ENCODE peak calls at places on chromosome 6, in six cellular contexts. P is HCT116, H is H1, Q is GM12878, V is HepG2, G is K562. L is an unnamed sample.

GRCh38 chr6:36727491-36728021 is 29.9 kb downstream of the RAB44 start:
- DNase-seq in P (no peak), H (no peak), Q (peak; percentile 39), V (no peak), G (no peak), L (no peak)

GRCh38 chr6:37272834-37273566 is 15.1 kb upstream of the TMEM217 start:
- DNase-seq in P (no peak), H (no peak), Q (no peak), V (no peak), G (no peak), L (no peak)

GRCh38 chr6:135182993-135183531 is 2.0 kb downstream of the MYB start:
- DNase-seq in P (no peak), H (peak; percentile 74), Q (no peak), V (no peak), G (peak; percentile 76), L (no peak)

GRCh38 chr6:33837971-33838665 is 34.3 kb upstream of the MLN start:
- DNase-seq in P (no peak), H (no peak), Q (no peak), V (no peak), G (no peak), L (no peak)

GRCh38 chr6:139776051-139776450 is 401.6 kb upstream of the CITED2 start:
- DNase-seq in P (no peak), H (no peak), Q (no peak), V (peak; percentile 61), G (no peak), L (no peak)

GRCh38 chr6:76230711-76231110 is 158.2 kb upstream of the IMPG1 start:
- DNase-seq in P (peak; percentile 29), H (no peak), Q (no peak), V (peak; percentile 5), G (no peak), L (peak; percentile 2)

GRCh38 chr6:2738373-2738979 is 12.2 kb downstream of the MYLK4 start:
- DNase-seq in P (peak; percentile 41), H (peak; percentile 64), Q (no peak), V (peak; percentile 47), G (peak; percentile 69), L (peak; percentile 61)

GRCh38 chr6:111870054-111870750 is 3.0 kb downstream of the FYN start:
- DNase-seq in P (no peak), H (no peak), Q (no peak), V (peak; percentile 15), G (peak; percentile 42), L (no peak)

GRCh38 chr6:79671605-79672266 is 40.6 kb downstream of the SH3BGRL2 start:
- DNase-seq in P (peak; percentile 59), H (no peak), Q (no peak), V (peak; percentile 35), G (peak; percentile 56), L (no peak)

GRCh38 chr6:80638222-80639055 is 532.0 kb downstream of the BCKDHB start:
- DNase-seq in P (peak; percentile 81), H (no peak), Q (peak; percentile 2), V (peak; percentile 11), G (no peak), L (peak; percentile 43)

DNA sequence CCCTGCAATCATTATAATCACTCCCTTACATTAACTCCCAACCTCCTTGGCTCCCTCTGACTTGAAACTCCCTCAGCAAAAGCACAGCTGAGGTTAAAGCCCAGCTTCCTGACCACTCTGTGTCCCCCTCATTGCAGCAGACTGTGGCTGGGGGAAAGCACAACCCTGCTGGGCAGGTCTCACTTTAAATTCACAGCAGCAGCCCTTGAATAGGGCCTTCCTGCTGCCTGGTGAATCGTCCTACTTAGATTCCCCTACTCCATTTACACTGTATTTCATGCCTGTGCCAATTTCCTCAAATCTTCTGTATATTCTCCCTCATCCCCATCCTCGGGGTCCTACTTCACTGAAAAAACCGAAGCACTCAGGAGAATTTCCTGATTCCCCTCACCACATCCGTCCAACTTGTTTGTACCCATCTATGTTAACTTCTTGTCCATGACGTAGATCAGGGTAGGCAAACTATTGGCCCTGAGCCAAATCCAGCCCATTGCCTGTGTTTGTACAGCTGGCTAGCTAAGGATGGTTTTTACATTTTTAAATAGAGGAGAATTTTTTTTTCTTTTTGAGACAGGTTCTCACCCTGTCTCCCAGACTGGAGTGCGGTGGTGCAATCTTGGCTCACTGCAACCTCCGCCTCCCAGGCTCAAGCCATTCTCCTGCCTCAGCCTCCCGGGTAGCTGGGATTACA is 31.5 kb upstream of the GCM1 start:
- DNase-seq in P (no peak), H (no peak), Q (no peak), V (no peak), G (no peak), L (no peak)
- TF ChIP-seq JUND in P (no peak), H (no peak), Q (no peak), V (no peak), G (no peak), L (no peak)

GRCh38 chr6:146850238-146850896 is 251.6 kb downstream of the ADGB start:
- DNase-seq in P (no peak), H (no peak), Q (no peak), V (no peak), G (no peak), L (no peak)
- TF ChIP-seq JUND in P (no peak), H (no peak), Q (no peak), V (no peak), G (no peak), L (no peak)

DNA sequence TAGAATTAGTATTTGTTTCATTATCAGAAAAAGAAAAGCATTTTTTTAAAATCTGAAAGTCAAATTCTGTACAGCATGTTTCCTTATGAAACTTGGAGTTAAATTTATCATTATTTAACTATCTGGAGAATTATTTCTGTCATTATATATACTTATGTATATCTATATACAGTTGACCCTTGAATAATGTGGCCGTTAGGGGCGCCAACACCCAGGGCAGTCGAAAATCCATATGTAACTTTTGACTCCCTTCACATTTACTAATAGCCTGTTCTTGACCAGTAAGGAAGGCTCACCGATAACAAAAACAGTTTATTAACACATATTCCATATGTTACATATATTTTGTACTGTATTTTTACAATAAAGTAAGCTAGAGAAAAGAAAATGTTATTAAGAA is 341.2 kb downstream of the ADGRB3 start:
- DNase-seq in P (no peak), H (no peak), Q (no peak), V (no peak), G (peak; percentile 10), L (no peak)
- TF ChIP-seq JUND in P (no peak), H (no peak), Q (no peak), V (no peak), G (no peak), L (no peak)

GRCh38 chr6:145187491-145188206 is 547.7 kb downstream of the EPM2A start:
- DNase-seq in P (no peak), H (no peak), Q (no peak), V (no peak), G (no peak), L (peak; percentile 93)
- TF ChIP-seq JUND in P (no peak), H (no peak), Q (no peak), V (no peak), G (no peak), L (peak; percentile 39)

DNA sequence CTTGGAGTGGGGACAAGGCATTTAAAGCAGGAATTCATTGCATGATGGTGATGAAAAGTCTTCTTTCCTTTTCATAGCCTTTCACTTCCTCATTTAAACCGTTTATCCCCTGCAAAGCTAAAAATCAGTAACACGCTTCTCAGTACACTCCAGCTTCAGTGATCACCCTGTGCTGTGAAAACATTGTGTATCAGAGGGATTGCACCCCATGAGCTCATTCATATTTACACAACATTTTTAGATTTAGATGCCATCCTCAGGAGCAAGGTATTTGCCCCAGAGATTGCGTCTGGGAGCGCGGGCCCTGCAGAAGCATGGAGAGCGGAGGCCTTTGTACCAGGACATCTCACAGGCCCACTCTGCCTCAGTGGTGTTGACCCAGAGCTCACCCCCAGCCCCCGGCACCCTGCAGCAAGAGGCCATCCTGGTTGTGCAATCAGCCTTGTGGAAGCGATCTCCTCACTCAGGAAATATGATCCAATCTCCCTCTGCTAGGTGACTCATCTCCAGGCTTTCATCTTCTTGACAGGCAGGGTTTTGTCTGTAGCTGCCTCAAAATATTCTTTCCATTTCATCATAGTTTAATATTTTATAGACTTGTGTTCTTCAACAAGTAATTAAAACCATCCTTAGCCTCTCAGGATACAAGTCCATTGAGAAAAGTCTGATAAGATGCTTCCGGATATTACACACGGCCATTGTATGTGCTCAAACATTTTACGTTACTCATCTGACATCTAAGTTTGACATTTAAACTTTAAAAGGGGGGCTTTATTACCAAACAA is 38.9 kb upstream of the THBS2 start:
- DNase-seq in P (peak; percentile 90), H (no peak), Q (no peak), V (peak; percentile 99), G (no peak), L (no peak)
- TF ChIP-seq JUND in P (peak; percentile 98), H (no peak), Q (no peak), V (peak; percentile 96), G (peak; percentile 84), L (no peak)

DNA sequence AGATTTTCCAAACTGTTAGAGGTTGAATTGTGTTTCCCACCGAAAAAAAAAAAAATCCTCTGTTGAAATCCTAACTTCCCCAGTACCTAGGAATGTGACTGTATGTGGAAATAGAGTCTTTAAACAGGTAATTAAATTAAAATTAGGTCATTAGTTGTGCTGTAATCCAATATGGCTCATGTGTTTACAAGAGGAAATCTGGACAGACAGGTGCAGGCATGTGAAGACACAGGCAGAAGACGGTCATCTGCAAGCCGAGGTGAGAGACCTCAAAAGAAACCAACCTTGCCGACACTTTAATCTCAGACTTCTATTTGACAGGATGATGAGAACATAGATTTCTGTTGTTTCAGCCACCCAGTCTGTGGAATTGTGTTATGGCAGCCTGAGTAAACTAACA is 28.6 kb upstream of the EZR start:
- DNase-seq in P (no peak), H (no peak), Q (no peak), V (no peak), G (no peak), L (no peak)
- TF ChIP-seq JUND in P (no peak), H (no peak), Q (no peak), V (no peak), G (no peak), L (no peak)

GRCh38 chr6:105681061-105681460 is 278.2 kb upstream of the PREP start:
- DNase-seq in P (no peak), H (no peak), Q (no peak), V (no peak), G (no peak), L (no peak)
- TF ChIP-seq JUND in P (no peak), H (no peak), Q (no peak), V (no peak), G (no peak), L (no peak)

GRCh38 chr6:118283759-118284158 is 264.3 kb upstream of the PLN start:
- DNase-seq in P (peak; percentile 55), H (no peak), Q (no peak), V (peak; percentile 59), G (peak; percentile 39), L (peak; percentile 67)
- TF ChIP-seq JUND in P (no peak), H (no peak), Q (no peak), V (no peak), G (no peak), L (no peak)

GRCh38 chr6:17017416-17017815 is 84.4 kb upstream of the STMND1 start:
- DNase-seq in P (no peak), H (no peak), Q (no peak), V (no peak), G (no peak), L (no peak)

GRCh38 chr6:17020889-17021538 is 80.8 kb upstream of the STMND1 start:
- DNase-seq in P (no peak), H (no peak), Q (no peak), V (no peak), G (no peak), L (no peak)

GRCh38 chr6:17015551-17016381 is 86.1 kb upstream of the STMND1 start:
- DNase-seq in P (no peak), H (no peak), Q (no peak), V (no peak), G (no peak), L (no peak)

GRCh38 chr6:17021539-17021889 is 80.3 kb upstream of the STMND1 start:
- DNase-seq in P (no peak), H (no peak), Q (no peak), V (no peak), G (no peak), L (no peak)

GRCh38 chr6:17018425-17018824 is 83.4 kb upstream of the STMND1 start:
- DNase-seq in P (no peak), H (no peak), Q (no peak), V (no peak), G (no peak), L (no peak)
- TF ChIP-seq JUND in P (no peak), H (no peak), Q (no peak), V (no peak), G (no peak), L (no peak)